ENCODE peak calls at places on chromosomes 7 and 10, in four cellular contexts. J, B, N and T are unnamed samples.

GRCh38 chr7:39644170-39644569 is 20.8 kb downstream of the RALA start:
- DNase-seq in J (no peak), B (no peak), N (peak), T (no peak)

GRCh38 chr10:72164617-72165016 is 51.2 kb upstream of the ANAPC16 start:
- DNase-seq in J (no peak), B (no peak), N (peak), T (peak)

GRCh38 chr7:22697897-22698645 is 28.9 kb upstream of the IL6 start:
- DNase-seq in J (no peak), B (peak), N (no peak), T (no peak)

GRCh38 chr10:110219884-110220283 is 12.5 kb downstream of the MXI1 start:
- DNase-seq in J (no peak), B (no peak), N (no peak), T (no peak)

GRCh38 chr10:96357038-96357620 is 1.7 kb downstream of the OPALIN start:
- DNase-seq in J (no peak), B (no peak), N (no peak), T (no peak)

GRCh38 chr7:102275123-102275703 is 11.5 kb upstream of the SH2B2 start:
- DNase-seq in J (no peak), B (no peak), N (no peak), T (no peak)

GRCh38 chr10:22765660-22766547 is 51.5 kb upstream of the PIP4K2A start:
- DNase-seq in J (no peak), B (no peak), N (no peak), T (no peak)

GRCh38 chr7:101315336-101315735 is 6.3 kb downstream of the IFT22 start:
- DNase-seq in J (no peak), B (peak), N (peak), T (peak)

GRCh38 chr10:132612571-132613504 is 75.3 kb downstream of the INPP5A start:
- DNase-seq in J (no peak), B (no peak), N (no peak), T (peak)

GRCh38 chr10:79196470-79197461 is 128.0 kb downstream of the ZMIZ1 start:
- DNase-seq in J (peak), B (peak), N (no peak), T (peak)

GRCh38 chr10:43962346-43963191 is 313.9 kb upstream of the ZNF32 start:
- DNase-seq in J (no peak), B (no peak), N (peak), T (peak)

DNA sequence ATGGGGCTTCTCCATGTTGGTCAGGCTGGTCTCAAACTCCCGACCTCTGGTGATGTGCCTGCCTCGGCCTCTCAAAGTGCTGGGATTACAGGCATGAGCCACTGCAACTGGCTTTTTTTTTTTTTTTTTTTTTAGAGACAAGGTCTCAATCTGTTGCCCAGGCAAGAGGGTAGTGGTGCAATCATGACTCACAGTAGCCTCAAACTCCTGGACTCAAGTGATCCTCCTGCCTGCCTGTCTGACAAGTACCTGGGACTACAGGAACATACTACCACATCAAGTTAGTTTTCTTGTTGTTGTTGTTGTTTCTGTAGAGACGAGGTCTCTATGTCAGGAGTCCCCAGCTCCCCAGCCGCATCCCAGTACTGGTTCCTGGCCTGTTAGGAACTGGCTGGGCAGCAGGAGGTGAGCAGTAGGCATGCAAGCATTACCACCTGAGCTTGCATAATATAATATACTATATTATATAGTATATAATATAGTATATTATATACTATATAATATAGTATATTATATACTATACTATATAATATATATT is 55.7 kb downstream of the TPK1 start:
- DNase-seq in J (no peak), B (no peak), N (no peak), T (no peak)
- TF ChIP-seq CTCF in J (no peak), B (no peak), N (no peak), T (no peak)

GRCh38 chr7:29291723-29292591 is 97.4 kb downstream of the CHN2 start:
- DNase-seq in J (no peak), B (no peak), N (no peak), T (no peak)

GRCh38 chr7:29292886-29293658 is 98.5 kb downstream of the CHN2 start:
- DNase-seq in J (no peak), B (no peak), N (no peak), T (no peak)

GRCh38 chr7:29289156-29290021 is 94.8 kb downstream of the CHN2 start:
- DNase-seq in J (peak), B (no peak), N (peak), T (no peak)

GRCh38 chr7:29288534-29289091 is 94.0 kb downstream of the CHN2 start:
- DNase-seq in J (no peak), B (no peak), N (no peak), T (no peak)

GRCh38 chr7:29290829-29291228 is 96.3 kb downstream of the CHN2 start:
- DNase-seq in J (no peak), B (no peak), N (no peak), T (no peak)
- H3K4me3 ChIP-seq in J (no peak), B (no peak), N (no peak), T (no peak)

DNA sequence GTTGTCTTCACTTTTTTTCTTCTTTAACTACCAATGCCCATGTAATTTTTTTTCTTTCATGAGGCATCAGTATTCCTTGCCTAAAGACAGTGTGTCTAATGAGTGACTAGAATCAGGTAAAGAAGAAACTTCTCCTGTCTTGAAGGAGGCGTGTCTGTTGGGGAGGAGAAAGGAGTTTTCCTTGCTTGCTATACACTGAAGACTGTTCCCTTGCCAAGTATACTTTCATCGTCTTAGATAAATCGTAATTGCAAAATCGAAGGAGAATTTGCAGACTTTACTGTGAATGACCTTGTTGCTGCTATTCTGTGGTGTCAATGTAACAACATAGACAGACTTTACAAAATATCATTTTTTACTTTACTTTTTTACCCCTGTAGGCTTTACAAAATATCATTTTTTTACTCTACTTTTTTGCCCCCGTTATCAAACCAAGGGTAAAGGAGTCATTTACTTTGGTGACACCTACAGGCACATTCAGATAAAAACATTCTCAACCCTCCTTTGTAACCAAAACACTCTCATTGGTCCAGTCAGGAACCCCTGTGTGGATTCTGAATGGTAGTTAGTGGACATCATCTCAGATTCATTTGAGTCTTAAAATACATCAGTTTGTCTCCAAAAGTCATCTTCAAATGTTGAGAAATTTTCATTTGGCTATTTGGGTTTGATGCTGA is 232.4 kb downstream of the AHR start:
- DNase-seq in J (no peak), B (peak), N (no peak), T (peak)
- TF ChIP-seq CTCF in J (peak), B (peak), N (peak), T (peak)

DNA sequence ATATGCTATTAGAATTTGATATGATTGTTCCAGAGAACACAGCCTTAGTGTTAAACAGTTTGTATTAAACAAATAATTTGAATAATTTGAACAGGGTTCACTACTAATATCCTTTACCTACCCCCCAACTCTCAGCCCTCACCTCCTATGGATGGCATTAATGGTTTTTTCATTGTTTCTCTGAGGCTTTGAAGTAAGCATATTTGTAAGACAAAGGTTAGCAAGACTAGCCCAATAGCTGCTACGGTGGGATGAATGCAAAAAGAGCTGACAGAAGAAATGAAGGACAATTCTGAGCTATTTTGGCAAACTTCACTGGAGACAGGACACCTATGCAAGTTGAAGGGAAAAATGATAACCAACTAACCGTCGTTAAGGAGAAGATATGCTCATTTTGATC is 61.6 kb downstream of the ARL4A start:
- DNase-seq in J (no peak), B (no peak), N (no peak), T (no peak)
- H3K4me3 ChIP-seq in J (no peak), B (no peak), N (no peak), T (no peak)

DNA sequence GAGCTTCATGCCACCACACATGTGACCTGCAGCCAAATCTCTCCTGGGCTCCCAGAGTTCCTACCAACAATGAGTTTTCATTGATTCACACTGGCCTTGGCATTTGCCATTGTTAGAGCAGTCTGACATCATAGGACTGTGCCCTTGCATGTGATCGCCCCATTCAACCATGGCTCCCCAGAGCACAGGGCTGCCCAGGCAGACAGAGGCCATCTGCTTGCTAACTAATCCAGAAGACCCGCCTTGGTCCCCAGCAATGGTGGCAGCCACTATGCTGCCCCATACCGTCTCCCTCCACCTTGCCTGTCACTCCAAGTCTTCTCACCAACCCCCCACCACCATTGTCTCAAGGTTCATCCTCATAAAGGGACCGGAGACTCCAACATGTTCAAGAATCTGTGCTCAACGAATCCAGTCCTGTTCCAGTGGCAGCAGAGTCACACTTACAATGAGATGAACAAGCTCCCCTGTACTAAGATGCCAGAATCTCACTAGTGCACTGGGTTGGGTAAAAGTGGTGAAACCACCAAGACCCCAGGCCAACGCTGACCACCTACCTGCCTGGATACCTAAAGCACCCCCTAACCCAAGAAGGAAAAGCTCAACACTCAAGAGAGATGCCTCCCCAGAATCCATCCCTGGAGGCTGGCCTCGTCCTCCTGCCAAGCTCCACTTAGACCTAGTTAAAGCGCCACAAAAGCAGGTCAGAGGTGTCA is 95.0 kb upstream of the MACROH2A2 start:
- DNase-seq in J (no peak), B (no peak), N (no peak), T (no peak)
- TF ChIP-seq CTCF in J (no peak), B (no peak), N (no peak), T (no peak)

GRCh38 chr7:26153246-26153822 is 1.3 kb downstream of the NFE2L3 start:
- DNase-seq in J (no peak), B (peak), N (no peak), T (no peak)

GRCh38 chr7:26151953-26152781 is at the start of gene NFE2L3:
- DNase-seq in J (peak), B (peak), N (peak), T (peak)

GRCh38 chr7:26151096-26151495 is 902 bp upstream of the NFE2L3 start:
- DNase-seq in J (no peak), B (no peak), N (no peak), T (no peak)

GRCh38 chr7:26149391-26149977 is 2.5 kb upstream of the NFE2L3 start:
- DNase-seq in J (no peak), B (no peak), N (no peak), T (no peak)

DNA sequence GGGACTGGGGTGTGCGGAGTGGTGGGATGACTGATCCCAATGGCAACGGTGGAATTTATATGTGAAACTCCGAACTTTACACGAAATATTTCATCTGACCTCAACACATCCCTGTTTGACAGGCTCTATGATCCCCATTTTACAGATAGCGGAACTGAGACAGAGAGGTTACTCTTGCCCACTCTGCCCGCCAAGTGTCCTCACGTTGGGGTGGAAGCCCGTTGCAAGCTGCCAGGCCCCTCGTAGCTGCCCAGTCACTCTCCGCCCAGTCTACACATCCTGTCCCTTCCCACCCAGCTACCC is 397 bp upstream of the NFE2L3 start:
- DNase-seq in J (no peak), B (no peak), N (no peak), T (no peak)
- H3K4me3 ChIP-seq in J (peak), B (peak), N (peak), T (peak)

GRCh38 chr7:52168085-52168484 is 851.5 kb upstream of the COBL start:
- DNase-seq in J (no peak), B (no peak), N (no peak), T (no peak)
- TF ChIP-seq CTCF in J (no peak), B (peak), N (no peak), T (peak)